ENCODE peak calls at places on chromosome 4, in six cellular contexts. J is K562, Q is NB4, M is endothelial cell of umbilical vein, B is GM12878, Y is HepG2. P is an unnamed sample.

GRCh38 chr4:2248821-2249261 is 6.9 kb upstream of the HAUS3 start:
- DNase-seq in B (no peak), Y (no peak), Q (no peak), M (no peak), J (no peak), P (no peak)

GRCh38 chr4:587671-588350 is 11.7 kb upstream of the TMEM271 start:
- DNase-seq in Y (no peak), B (no peak), M (no peak), J (no peak), Q (no peak), P (no peak)

GRCh38 chr4:145830699-145831098 is 107.9 kb downstream of the ZNF827 start:
- DNase-seq in M (no peak), J (no peak), B (no peak), Y (no peak), Q (peak; percentile 36), P (no peak)

GRCh38 chr4:144174401-144175067 is 34.0 kb upstream of the GYPA start:
- DNase-seq in M (peak; percentile 77), J (peak; percentile 28), Q (peak; percentile 57), B (peak; percentile 16), Y (peak; percentile 22), P (peak; percentile 1)

GRCh38 chr4:3408793-3409330 is 32.9 kb upstream of the HGFAC start:
- DNase-seq in M (no peak), J (no peak), Y (no peak), B (no peak), Q (no peak), P (no peak)

GRCh38 chr4:24274401-24275035 is 309.8 kb downstream of the DHX15 start:
- DNase-seq in J (no peak), B (no peak), Y (no peak), Q (no peak), M (no peak), P (no peak)

GRCh38 chr4:120927758-120928409 is 5.4 kb upstream of the PRDM5 start:
- DNase-seq in M (no peak), B (no peak), J (no peak), Q (no peak), Y (no peak), P (no peak)

GRCh38 chr4:31053451-31053850 is 333.3 kb downstream of the PCDH7 start:
- DNase-seq in M (no peak), J (no peak), B (no peak), Y (no peak), Q (no peak), P (no peak)

GRCh38 chr4:987689-988513 is 1.1 kb downstream of the IDUA start:
- DNase-seq in M (no peak), Y (no peak), B (no peak), Q (no peak), J (no peak), P (no peak)

GRCh38 chr4:15145709-15146108 is 143.4 kb downstream of the CPEB2 start:
- DNase-seq in Y (no peak), Q (no peak), J (no peak), B (no peak), M (no peak), P (no peak)

GRCh38 chr4:10298681-10299080 is 158.5 kb downstream of the ZNF518B start:
- DNase-seq in B (no peak), Y (no peak), M (no peak), J (no peak), Q (no peak), P (no peak)

GRCh38 chr4:25970241-25970675 is 56.2 kb downstream of the SMIM20 start:
- DNase-seq in Y (no peak), M (no peak), B (no peak), Q (peak; percentile 74), J (no peak), P (no peak)

GRCh38 chr4:140691369-140691768 is 64.8 kb downstream of the TBC1D9 start:
- DNase-seq in M (peak; percentile 69), J (no peak), Q (no peak), B (no peak), Y (peak; percentile 38), P (no peak)

GRCh38 chr4:40990899-40991265 is 223.5 kb downstream of the APBB2 start:
- DNase-seq in J (no peak), M (no peak), Q (no peak), B (peak; percentile 58), Y (no peak), P (no peak)

GRCh38 chr4:13547563-13548041 is 3.3 kb upstream of the NKX3-2 start:
- DNase-seq in M (no peak), J (no peak), B (no peak), Y (no peak), Q (peak; percentile 81), P (no peak)

GRCh38 chr4:76377481-76377901 is 43.5 kb downstream of the CCDC158 start:
- DNase-seq in Y (peak; percentile 9), B (no peak), J (peak; percentile 27), Q (peak; percentile 32), M (no peak), P (peak; percentile 19)

GRCh38 chr4:145945431-145946155 is 7.0 kb upstream of the ZNF827 start:
- DNase-seq in Y (no peak), B (no peak), Q (no peak), J (no peak), M (no peak), P (no peak)

GRCh38 chr4:159498371-159499115 is 395.7 kb downstream of the RAPGEF2 start:
- DNase-seq in B (no peak), Q (no peak), M (no peak), Y (peak; percentile 17), J (no peak), P (no peak)

GRCh38 chr4:159506801-159507517 is 404.1 kb downstream of the RAPGEF2 start:
- DNase-seq in M (no peak), Y (no peak), Q (no peak), B (no peak), J (no peak), P (no peak)

GRCh38 chr4:159505275-159505975 is 402.5 kb downstream of the RAPGEF2 start:
- DNase-seq in M (no peak), Y (no peak), Q (no peak), B (no peak), J (no peak), P (no peak)

GRCh38 chr4:159504634-159505033 is 401.8 kb downstream of the RAPGEF2 start:
- DNase-seq in M (peak; percentile 83), Y (no peak), B (no peak), J (no peak), Q (no peak), P (no peak)

GRCh38 chr4:159503243-159503642 is 400.4 kb downstream of the RAPGEF2 start:
- DNase-seq in Y (no peak), J (no peak), M (no peak), B (no peak), Q (no peak), P (no peak)
- TF ChIP-seq MYC in Y (no peak), J (no peak), M (no peak), B (no peak), Q (no peak), P (no peak)

GRCh38 chr4:137623013-137623412 is 90.7 kb upstream of the PCDH18 start:
- DNase-seq in M (no peak), J (no peak), B (no peak), Q (no peak), Y (peak; percentile 2), P (no peak)
- TF ChIP-seq MYC in M (no peak), J (no peak), B (no peak), Q (no peak), Y (no peak), P (no peak)

DNA sequence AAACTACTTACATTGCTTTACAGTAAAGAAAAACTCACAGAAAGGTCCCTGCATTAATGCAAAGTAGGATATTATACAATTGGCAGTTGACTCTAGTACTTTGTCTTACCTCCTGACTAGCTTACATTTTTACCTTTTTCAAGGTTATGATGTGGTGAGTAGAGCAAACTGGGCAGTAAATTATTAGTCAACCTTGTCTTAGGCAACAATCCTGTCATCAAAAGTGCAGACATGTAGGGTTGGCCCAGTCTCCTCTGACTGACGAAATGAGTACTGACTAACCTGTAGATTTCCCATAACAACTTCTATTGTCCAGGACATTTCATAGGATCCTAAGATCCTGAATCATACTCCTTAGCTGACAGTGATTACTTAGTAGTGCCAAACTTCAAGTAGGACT is 142.0 kb upstream of the NUDT6 start:
- DNase-seq in J (no peak), M (no peak), Q (no peak), B (no peak), Y (peak; percentile 94), P (peak; percentile 68)
- TF ChIP-seq MYC in J (no peak), M (no peak), Q (no peak), B (no peak), Y (no peak), P (no peak)

GRCh38 chr4:112515278-112516075 is 503 bp downstream of the NEUROG2 start:
- DNase-seq in B (no peak), Y (no peak), M (peak; percentile 40), J (peak; percentile 32), Q (peak; percentile 64), P (no peak)
- TF ChIP-seq MYC in B (no peak), Y (no peak), M (no peak), J (no peak), Q (no peak), P (no peak)

GRCh38 chr4:118968813-118969212 is 80.2 kb downstream of the SYNPO2 start:
- DNase-seq in M (no peak), B (no peak), J (no peak), Y (no peak), Q (peak; percentile 36), P (no peak)

GRCh38 chr4:118967393-118967792 is 78.7 kb downstream of the SYNPO2 start:
- DNase-seq in M (no peak), Q (peak; percentile 61), J (no peak), Y (no peak), B (no peak), P (no peak)

GRCh38 chr4:118972167-118972566 is 83.5 kb downstream of the SYNPO2 start:
- DNase-seq in Y (no peak), J (no peak), B (no peak), M (no peak), Q (no peak), P (no peak)

GRCh38 chr4:118968006-118968405 is 79.4 kb downstream of the SYNPO2 start:
- DNase-seq in J (no peak), Y (no peak), M (peak; percentile 38), Q (peak; percentile 93), B (peak; percentile 67), P (no peak)

GRCh38 chr4:118969359-118969758 is 80.7 kb downstream of the SYNPO2 start:
- DNase-seq in M (peak; percentile 72), Y (peak; percentile 11), J (peak; percentile 13), Q (peak; percentile 70), B (no peak), P (peak; percentile 38)
- TF ChIP-seq MYC in M (no peak), Y (no peak), J (no peak), Q (no peak), B (no peak), P (no peak)

GRCh38 chr4:123987408-123987807 is 590.8 kb downstream of the SPRY1 start:
- DNase-seq in M (peak; percentile 52), J (no peak), Y (no peak), Q (no peak), B (no peak), P (no peak)
- TF ChIP-seq MYC in M (no peak), J (no peak), Y (no peak), Q (no peak), B (no peak), P (no peak)

P was measured in A549.